ENCODE peak calls at places on chromosomes 16 and 17, in nine cellular contexts. O is spleen; E is retinal pigment epithelial cell; F is adrenal gland; M is fibroblast of lung; R is neuronal stem cell; Z is uterus; T is effector memory CD4-positive, alpha-beta T cell; Y is MG63. C is an unnamed sample.
A peak's percentile ranks its signal among the peaks of the same experiment; 100 is the strongest.

GRCh38 chr17:21462259-21462658 is 86.1 kb downstream of the KCNJ12 start:
- DNase-seq in E (no peak), R (no peak), O (no peak), F (no peak), Z (no peak), Y (no peak), T (no peak), M (no peak), C (no peak)

GRCh38 chr17:4270746-4271145 is 7.0 kb upstream of the ANKFY1 start:
- DNase-seq in Y (no peak), O (no peak), Z (no peak), F (no peak), T (no peak), R (no peak), M (no peak), E (no peak), C (no peak)

GRCh38 chr16:64864232-64864803 is 257.5 kb downstream of the CDH11 start:
- DNase-seq in E (peak; percentile 70), O (no peak), Z (no peak), F (no peak), R (no peak), Y (peak; percentile 51), M (peak; percentile 98), T (no peak), C (no peak)

GRCh38 chr17:17361543-17362511 is 58.7 kb downstream of the NT5M start:
- DNase-seq in O (peak; percentile 59), F (no peak), Y (no peak), R (no peak), T (no peak), M (no peak), Z (peak; percentile 12), E (no peak), C (no peak)

GRCh38 chr16:51540259-51540658 is 389.2 kb upstream of the SALL1 start:
- DNase-seq in T (no peak), O (no peak), Z (no peak), M (peak; percentile 50), E (no peak), R (no peak), Y (no peak), F (no peak), C (no peak)

GRCh38 chr16:969508-970378 is 1.0 kb downstream of the LMF1 start:
- DNase-seq in E (no peak), M (no peak), F (no peak), T (no peak), Y (peak; percentile 55), Z (no peak), R (no peak), O (no peak), C (no peak)

GRCh38 chr16:56041556-56042140 is 149.6 kb upstream of the GNAO1 start:
- DNase-seq in R (peak; percentile 32), F (no peak), O (no peak), T (peak; percentile 2), Y (peak; percentile 39), E (no peak), Z (no peak), M (no peak), C (peak; percentile 67)

GRCh38 chr16:30953511-30954124 is 3.9 kb upstream of the SETD1A start:
- DNase-seq in T (peak; percentile 41), F (peak; percentile 58), Z (peak; percentile 54), R (peak; percentile 76), O (peak; percentile 85), E (peak; percentile 32), Y (peak; percentile 71), M (peak; percentile 67), C (no peak)

GRCh38 chr16:67470314-67470713 is 10.6 kb downstream of the ATP6V0D1 start:
- DNase-seq in R (no peak), E (no peak), Z (no peak), F (peak; percentile 91), Y (peak; percentile 22), T (no peak), O (peak; percentile 82), M (no peak), C (no peak)

GRCh38 chr16:28528463-28528867 is 10.3 kb downstream of the NUPR1 start:
- DNase-seq in T (no peak), O (no peak), F (no peak), R (no peak), Y (no peak), E (no peak), Z (no peak), M (no peak), C (no peak)

GRCh38 chr17:1123397-1124237 is 56.2 kb downstream of the ABR start:
- DNase-seq in E (no peak), Y (no peak), Z (no peak), T (no peak), O (no peak), F (no peak), M (no peak), R (no peak), C (no peak)

GRCh38 chr17:76789235-76789788 is 51.4 kb downstream of the MFSD11 start:
- DNase-seq in F (no peak), O (no peak), E (no peak), Z (no peak), T (no peak), R (no peak), Y (no peak), M (no peak), C (no peak)

GRCh38 chr17:76792348-76792747 is 54.4 kb downstream of the MFSD11 start:
- DNase-seq in E (no peak), F (no peak), Y (no peak), R (no peak), Z (no peak), O (no peak), M (no peak), T (no peak), C (no peak)

GRCh38 chr17:76793775-76794174 is 55.9 kb downstream of the MFSD11 start:
- DNase-seq in Y (no peak), F (no peak), Z (no peak), R (no peak), T (no peak), O (peak; percentile 4), M (peak; percentile 12), E (no peak), C (no peak)

GRCh38 chr17:76796081-76796480 is 58.2 kb downstream of the MFSD11 start:
- DNase-seq in F (no peak), T (no peak), R (no peak), E (no peak), Y (no peak), Z (no peak), O (no peak), M (peak; percentile 61), C (no peak)

GRCh38 chr17:76791053-76791980 is 53.4 kb downstream of the MFSD11 start:
- DNase-seq in R (no peak), M (peak; percentile 80), O (peak; percentile 59), F (no peak), T (no peak), Y (peak; percentile 54), E (peak; percentile 54), Z (peak; percentile 26), C (no peak)
- H3K4me3 ChIP-seq in R (no peak overlapping the region), M (no peak overlapping the region), O (no peak overlapping the region), F (no peak overlapping the region), T (no peak overlapping the region), Y (no peak overlapping the region), E (peak overlapping the region; percentile 9), Z (no peak overlapping the region), C (no peak overlapping the region)

DNA sequence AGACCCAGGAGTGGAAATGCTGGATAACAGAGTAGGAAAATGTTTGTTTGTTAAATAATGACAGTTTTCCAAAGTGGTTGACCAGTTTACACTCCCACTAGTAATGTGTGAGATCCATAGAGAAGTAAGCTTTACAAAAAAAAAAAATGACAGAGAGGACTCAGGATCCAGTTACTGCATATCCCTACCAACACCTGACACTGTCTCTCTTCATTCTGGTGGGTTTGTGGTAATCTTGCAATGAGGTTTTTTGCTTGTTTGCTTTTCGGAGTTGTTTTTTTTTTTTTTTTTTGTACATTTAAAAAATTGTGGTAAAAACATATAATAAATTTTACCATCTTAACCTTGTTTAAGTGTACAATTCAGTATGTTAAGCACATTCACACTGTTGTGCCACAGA is 23.6 kb upstream of the HOXB9 start:
- DNase-seq in E (no peak), F (no peak), M (no peak), T (no peak), O (no peak), Z (no peak), Y (no peak), R (no peak), C (no peak)
- H3K4me3 ChIP-seq in E (no peak overlapping the region), F (no peak overlapping the region), M (no peak overlapping the region), T (no peak overlapping the region), O (no peak overlapping the region), Z (no peak overlapping the region), Y (no peak overlapping the region), R (no peak overlapping the region), C (no peak overlapping the region)

GRCh38 chr17:47942568-47942967 is 1.2 kb downstream of the PNPO start:
- DNase-seq in F (no peak), R (no peak), O (no peak), Y (no peak), T (no peak), M (no peak), Z (no peak), E (no peak), C (no peak)
- H3K4me3 ChIP-seq in F (no peak overlapping the region), R (no peak overlapping the region), O (no peak overlapping the region), Y (peak overlapping the region; percentile 84), T (no peak overlapping the region), M (peak overlapping the region; percentile 80), Z (no peak overlapping the region), E (peak overlapping the region; percentile 83), C (no peak overlapping the region)

GRCh38 chr16:14110728-14111251 is 39.7 kb downstream of the MRTFB start:
- DNase-seq in M (no peak), F (no peak), T (no peak), O (no peak), Z (no peak), E (no peak), R (no peak), Y (no peak), C (no peak)

GRCh38 chr16:14106961-14107360 is 35.8 kb downstream of the MRTFB start:
- DNase-seq in F (no peak), R (no peak), Y (no peak), T (no peak), M (no peak), O (no peak), Z (no peak), E (no peak), C (no peak)

GRCh38 chr16:14111713-14112538 is 40.8 kb downstream of the MRTFB start:
- DNase-seq in O (no peak), R (no peak), T (no peak), Y (peak; percentile 28), F (peak; percentile 41), Z (peak; percentile 43), E (no peak), M (no peak), C (no peak)

GRCh38 chr16:14109782-14110727 is 38.9 kb downstream of the MRTFB start:
- DNase-seq in M (peak; percentile 27), T (no peak), F (no peak), Z (no peak), O (no peak), E (no peak), R (no peak), Y (no peak), C (no peak)

GRCh38 chr16:14109077-14109775 is 38.1 kb downstream of the MRTFB start:
- DNase-seq in E (no peak), R (no peak), Z (no peak), M (no peak), O (no peak), Y (no peak), T (no peak), F (no peak), C (no peak)
- H3K4me3 ChIP-seq in E (no peak overlapping the region), R (no peak overlapping the region), Z (no peak overlapping the region), M (no peak overlapping the region), O (no peak overlapping the region), Y (no peak overlapping the region), T (no peak overlapping the region), F (no peak overlapping the region), C (no peak overlapping the region)